ENCODE peak calls at places on chromosomes 4 and X, in five cellular contexts. T, G, B, D and X are unnamed samples.

GRCh38 chr4:185210102-185210981 is 944 bp downstream of the SNX25 start:
- DNase-seq in T (peak), G (peak), B (peak), D (no peak), X (no peak)

GRCh38 chrX:110276778-110277177 is 41.1 kb downstream of the AMMECR1 start:
- DNase-seq in T (no peak), G (no peak), B (peak), D (no peak), X (no peak)

GRCh38 chr4:112978691-112979472 is 70.6 kb upstream of the ANK2 start:
- DNase-seq in T (no peak), G (no peak), B (no peak), D (peak), X (no peak)

GRCh38 chrX:19912-20571 is 261.1 kb upstream of the PLCXD1 start:
- DNase-seq in T (no peak), G (no peak), B (peak), D (peak), X (no peak)

GRCh38 chr4:92231511-92231910 is 72.3 kb upstream of the GRID2 start:
- DNase-seq in T (no peak), G (no peak), B (no peak), D (no peak), X (peak)

GRCh38 chr4:159070742-159071141 is 32.1 kb upstream of the RAPGEF2 start:
- DNase-seq in T (no peak), G (no peak), B (no peak), D (peak), X (no peak)

GRCh38 chrX:71846429-71846828 is 64.2 kb upstream of the NHSL2 start:
- DNase-seq in T (no peak), G (no peak), B (no peak), D (peak), X (no peak)

GRCh38 chr4:77578145-77578544 is 27.5 kb upstream of the CXCL13 start:
- DNase-seq in T (no peak), G (no peak), B (no peak), D (no peak), X (no peak)

GRCh38 chrX:259692-260355 is 21.4 kb upstream of the PLCXD1 start:
- DNase-seq in T (no peak), G (no peak), B (no peak), D (no peak), X (no peak)

GRCh38 chrX:40698851-40699250 is 36.5 kb downstream of the MED14 start:
- DNase-seq in T (no peak), G (no peak), B (no peak), D (no peak), X (no peak)

GRCh38 chr4:96260071-96260682 is 420.3 kb downstream of the PDHA2 start:
- DNase-seq in T (no peak), G (no peak), B (no peak), D (no peak), X (no peak)

GRCh38 chr4:19711871-19712270 is 539.8 kb upstream of the SLIT2 start:
- DNase-seq in T (no peak), G (no peak), B (no peak), D (peak), X (no peak)

GRCh38 chrX:77668391-77669237 is 117.4 kb downstream of the ATRX start:
- DNase-seq in T (no peak), G (no peak), B (no peak), D (peak), X (no peak)

GRCh38 chr4:156261230-156261629 is 307.6 kb upstream of the CTSO start:
- DNase-seq in T (no peak), G (no peak), B (no peak), D (no peak), X (no peak)

GRCh38 chr4:20251796-20252655 is at the start of gene SLIT2:
- DNase-seq in T (peak), G (peak), B (peak), D (peak), X (peak)

GRCh38 chr4:179196511-179196910 is 1754.3 kb upstream of the AGA start:
- DNase-seq in T (no peak), G (no peak), B (no peak), D (no peak), X (no peak)

GRCh38 chrX:107630031-107630689 is 1.9 kb downstream of the PRPS1 start:
- DNase-seq in T (no peak), G (no peak), B (no peak), D (no peak), X (no peak)

GRCh38 chrX:107626916-107627315 is 1.4 kb upstream of the PRPS1 start:
- DNase-seq in T (no peak), G (no peak), B (no peak), D (no peak), X (peak)

GRCh38 chrX:107627792-107628661 is at the start of gene PRPS1:
- DNase-seq in T (peak), G (peak), B (peak), D (peak), X (peak)

GRCh38 chrX:107628662-107629532 is 587 bp downstream of the PRPS1 start:
- DNase-seq in T (peak), G (peak), B (peak), D (no peak), X (no peak)

DNA sequence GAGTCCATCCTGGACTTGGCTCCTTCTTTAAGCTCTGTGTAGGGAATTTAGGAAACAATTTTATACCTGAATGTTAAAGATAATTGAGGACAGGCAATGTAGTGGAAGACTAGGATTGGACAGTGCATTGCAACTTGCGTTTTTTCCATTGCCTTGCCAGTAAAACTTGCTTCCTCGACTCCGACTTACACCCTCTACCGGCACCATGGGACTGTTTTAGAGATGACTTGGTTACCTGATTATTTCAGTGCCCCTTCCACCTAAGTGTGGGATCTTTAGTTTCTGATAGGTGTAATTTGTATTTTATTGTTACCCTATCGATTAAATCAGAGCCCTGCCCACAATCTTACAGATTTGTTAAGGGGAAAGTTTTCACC is 1.2 kb downstream of the PRPS1 start:
- DNase-seq in T (no peak), G (no peak), B (peak), D (no peak), X (no peak)
- H3K4me3 ChIP-seq in T (no peak), G (peak), B (peak), D (peak), X (peak)

DNA sequence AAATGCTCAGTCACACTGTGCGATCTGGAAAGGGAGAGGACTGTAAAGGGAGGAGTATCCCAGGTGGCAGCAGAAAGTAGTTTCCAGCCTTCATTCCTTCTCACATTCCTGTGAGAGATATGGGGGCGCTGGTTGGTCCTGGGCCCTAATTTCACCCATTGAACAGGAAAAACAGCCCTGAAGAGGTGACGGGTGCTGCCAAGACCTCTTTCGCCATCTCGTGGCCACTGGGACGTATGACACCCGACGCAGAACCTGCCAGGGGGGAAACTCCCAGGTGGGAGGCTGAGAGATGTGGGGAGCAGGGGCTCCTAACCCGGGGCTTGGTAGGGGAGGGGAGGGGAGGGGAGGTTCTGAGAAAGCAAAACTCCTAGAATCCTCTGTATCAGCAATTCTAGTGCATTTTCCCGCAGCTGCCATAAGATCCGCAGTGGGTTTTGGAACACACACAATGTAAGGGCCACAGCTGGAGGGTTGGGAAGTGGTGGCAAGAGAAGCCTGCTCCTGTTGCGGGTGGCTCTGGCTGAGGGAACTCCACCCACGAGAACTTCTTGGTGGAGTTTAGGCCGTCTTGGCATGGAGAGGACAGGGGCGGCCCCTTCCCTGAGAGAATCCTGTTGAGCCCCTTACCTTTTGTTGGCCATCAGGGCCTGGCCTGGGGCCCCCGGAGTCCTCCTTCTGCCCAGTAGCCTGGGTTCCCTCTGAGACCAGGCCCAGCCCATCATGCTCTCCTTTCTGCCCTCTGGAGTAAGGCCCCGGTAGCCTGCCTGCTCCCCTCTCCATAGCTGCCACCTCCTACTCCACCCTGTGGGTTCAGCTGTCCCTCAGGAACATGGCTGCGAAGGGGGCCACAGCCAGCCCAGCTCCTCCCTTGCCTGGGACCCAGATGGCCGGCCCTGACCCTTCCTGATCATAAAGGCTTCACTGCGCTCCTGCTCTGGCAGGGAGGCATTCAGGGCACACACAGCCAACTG is 134.1 kb downstream of the OR13H1 start:
- DNase-seq in T (no peak), G (peak), B (peak), D (no peak), X (no peak)
- TF ChIP-seq CTCF in T (peak), G (peak), B (peak), D (peak), X (peak)

DNA sequence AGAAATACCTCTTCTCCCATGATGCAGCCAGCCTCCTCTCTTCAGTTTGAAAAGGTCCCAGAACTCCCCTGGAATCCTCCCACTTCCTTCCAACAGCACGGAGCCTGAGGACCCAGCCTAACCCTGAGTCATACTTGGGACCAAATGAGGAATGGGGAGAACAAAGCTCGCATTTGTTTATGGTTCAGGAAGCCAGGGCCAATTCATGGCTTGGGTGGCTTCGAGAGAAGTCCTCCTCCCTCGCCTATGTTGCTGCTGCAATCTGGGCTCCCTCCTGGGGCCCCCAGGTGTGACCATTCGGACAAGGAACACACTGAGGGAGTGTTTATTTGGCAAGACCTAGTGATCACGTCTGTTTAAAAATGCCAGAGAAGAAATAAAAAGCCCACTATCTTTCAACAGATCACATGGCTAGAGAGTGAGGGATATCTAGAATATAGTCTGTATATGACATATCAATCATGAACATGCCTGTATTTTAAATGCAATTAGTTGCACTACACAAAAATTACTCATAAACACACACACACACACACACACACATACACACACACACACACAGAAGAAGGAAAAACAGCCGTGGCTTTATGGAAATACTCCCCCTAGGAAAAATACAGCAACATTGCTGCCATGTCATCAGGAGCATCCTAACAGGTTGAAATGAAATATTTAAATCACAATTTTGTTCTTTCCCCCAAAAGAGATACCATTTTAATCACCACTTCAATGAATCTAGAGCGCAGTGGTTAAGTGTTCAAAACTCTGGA is 155.7 kb upstream of the MAP3K15 start:
- DNase-seq in T (no peak), G (peak), B (no peak), D (peak), X (no peak)
- H3K4me3 ChIP-seq in T (no peak), G (no peak), B (no peak), D (peak), X (no peak)

DNA sequence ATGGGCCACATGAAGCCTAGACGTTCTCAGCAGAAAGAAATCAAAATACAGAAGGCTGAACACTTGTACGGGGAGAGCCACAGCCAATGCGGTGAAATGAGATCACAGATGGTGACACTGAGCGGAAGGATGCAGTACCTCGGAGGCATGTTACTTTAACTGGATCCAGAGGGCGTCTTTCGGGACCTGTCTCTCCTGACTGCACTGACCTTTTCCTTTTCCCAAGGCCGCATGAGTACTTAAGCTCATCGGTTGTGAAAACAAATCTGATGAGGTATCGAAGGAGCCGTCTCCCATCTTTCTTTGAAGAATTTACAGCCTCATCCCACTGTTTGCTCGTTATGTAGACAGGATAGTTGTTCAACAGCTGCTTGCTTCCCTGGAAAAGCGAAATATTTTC is 32.5 kb downstream of the BEND4 start:
- DNase-seq in T (no peak), G (no peak), B (no peak), D (no peak), X (no peak)
- TF ChIP-seq CTCF in T (no peak), G (no peak), B (no peak), D (no peak), X (no peak)